ENCODE peak calls at places on chromosomes 12 and 14, in seven cellular contexts. One of them, this sample, is unnamed.

GRCh38 chr12:83461326-83461985 is 774.8 kb downstream of the TMTC2 start:
- DNase-seq in breast epithelium: no peak
- DNase-seq in stomach: no peak
- DNase-seq in Panc1: no peak
- DNase-seq in H1: no peak
- DNase-seq in transverse colon: no peak
- DNase-seq in endothelial cell of umbilical vein: no peak
- DNase-seq in this sample: no peak

GRCh38 chr12:52307836-52308806 is 13.1 kb downstream of the KRT83 start:
- DNase-seq in H1: peak
- DNase-seq in stomach: peak
- DNase-seq in breast epithelium: peak
- DNase-seq in transverse colon: peak
- DNase-seq in endothelial cell of umbilical vein: peak
- DNase-seq in Panc1: no peak
- DNase-seq in this sample: peak

GRCh38 chr12:64587447-64587846 is 22.8 kb upstream of the RASSF3 start:
- DNase-seq in transverse colon: no peak
- DNase-seq in Panc1: no peak
- DNase-seq in H1: no peak
- DNase-seq in endothelial cell of umbilical vein: no peak
- DNase-seq in breast epithelium: no peak
- DNase-seq in stomach: no peak
- DNase-seq in this sample: no peak

GRCh38 chr12:99386907-99387306 is 260.6 kb upstream of the GARIN6 start:
- DNase-seq in transverse colon: no peak
- DNase-seq in endothelial cell of umbilical vein: no peak
- DNase-seq in H1: no peak
- DNase-seq in Panc1: no peak
- DNase-seq in stomach: no peak
- DNase-seq in breast epithelium: no peak
- DNase-seq in this sample: peak

GRCh38 chr14:35349966-35350365 is 54.6 kb downstream of the NFKBIA start:
- DNase-seq in H1: peak
- DNase-seq in Panc1: no peak
- DNase-seq in stomach: no peak
- DNase-seq in transverse colon: no peak
- DNase-seq in endothelial cell of umbilical vein: no peak
- DNase-seq in breast epithelium: no peak
- DNase-seq in this sample: no peak

GRCh38 chr14:94058674-94059138 is 22.3 kb downstream of the DDX24 start:
- DNase-seq in stomach: no peak
- DNase-seq in Panc1: no peak
- DNase-seq in transverse colon: no peak
- DNase-seq in endothelial cell of umbilical vein: no peak
- DNase-seq in H1: no peak
- DNase-seq in breast epithelium: no peak
- DNase-seq in this sample: no peak

GRCh38 chr12:99278899-99279298 is 368.7 kb upstream of the GARIN6 start:
- DNase-seq in transverse colon: no peak
- DNase-seq in Panc1: no peak
- DNase-seq in H1: no peak
- DNase-seq in endothelial cell of umbilical vein: no peak
- DNase-seq in breast epithelium: no peak
- DNase-seq in stomach: no peak
- DNase-seq in this sample: no peak

GRCh38 chr14:104334812-104335161 is 196.4 kb downstream of the KIF26A start:
- DNase-seq in stomach: peak
- DNase-seq in transverse colon: no peak
- DNase-seq in H1: no peak
- DNase-seq in breast epithelium: no peak
- DNase-seq in endothelial cell of umbilical vein: no peak
- DNase-seq in Panc1: no peak
- DNase-seq in this sample: no peak

GRCh38 chr14:20798932-20799331 is 3.7 kb downstream of the RNASE1 start:
- DNase-seq in transverse colon: no peak
- DNase-seq in breast epithelium: no peak
- DNase-seq in H1: no peak
- DNase-seq in endothelial cell of umbilical vein: no peak
- DNase-seq in stomach: no peak
- DNase-seq in Panc1: no peak
- DNase-seq in this sample: no peak

GRCh38 chr12:94244165-94245133 is 96.1 kb downstream of the PLXNC1 start:
- DNase-seq in Panc1: no peak
- DNase-seq in stomach: peak
- DNase-seq in H1: no peak
- DNase-seq in transverse colon: peak
- DNase-seq in breast epithelium: no peak
- DNase-seq in endothelial cell of umbilical vein: no peak
- DNase-seq in this sample: peak

GRCh38 chr12:132357623-132358186 is 28.3 kb upstream of the GALNT9 start:
- DNase-seq in breast epithelium: no peak
- DNase-seq in endothelial cell of umbilical vein: no peak
- DNase-seq in stomach: no peak
- DNase-seq in H1: no peak
- DNase-seq in transverse colon: no peak
- DNase-seq in Panc1: no peak
- DNase-seq in this sample: no peak

GRCh38 chr12:40969796-40970195 is 218.3 kb upstream of the PDZRN4 start:
- DNase-seq in transverse colon: no peak
- DNase-seq in Panc1: no peak
- DNase-seq in stomach: no peak
- DNase-seq in H1: no peak
- DNase-seq in endothelial cell of umbilical vein: no peak
- DNase-seq in breast epithelium: no peak
- DNase-seq in this sample: no peak

GRCh38 chr12:13962699-13963098 is 18.7 kb downstream of the GRIN2B start:
- DNase-seq in endothelial cell of umbilical vein: no peak
- DNase-seq in Panc1: no peak
- DNase-seq in H1: peak
- DNase-seq in stomach: no peak
- DNase-seq in breast epithelium: no peak
- DNase-seq in transverse colon: no peak
- DNase-seq in this sample: no peak

GRCh38 chr12:42660968-42661937 is 71.7 kb upstream of the PRICKLE1 start:
- DNase-seq in stomach: no peak
- DNase-seq in Panc1: no peak
- DNase-seq in transverse colon: no peak
- DNase-seq in H1: no peak
- DNase-seq in breast epithelium: no peak
- DNase-seq in endothelial cell of umbilical vein: no peak
- DNase-seq in this sample: no peak

GRCh38 chr12:128607606-128608005 is 216.2 kb downstream of the SLC15A4 start:
- DNase-seq in stomach: no peak
- DNase-seq in endothelial cell of umbilical vein: no peak
- DNase-seq in transverse colon: no peak
- DNase-seq in Panc1: no peak
- DNase-seq in H1: no peak
- DNase-seq in breast epithelium: no peak
- DNase-seq in this sample: no peak

GRCh38 chr12:106736051-106736957 is 38.2 kb upstream of the RIC8B start:
- DNase-seq in Panc1: no peak
- DNase-seq in transverse colon: no peak
- DNase-seq in H1: no peak
- DNase-seq in endothelial cell of umbilical vein: no peak
- DNase-seq in stomach: no peak
- DNase-seq in breast epithelium: no peak
- DNase-seq in this sample: peak

GRCh38 chr12:29220632-29221336 is 71.7 kb downstream of the FAR2 start:
- DNase-seq in breast epithelium: no peak
- DNase-seq in endothelial cell of umbilical vein: no peak
- DNase-seq in Panc1: no peak
- DNase-seq in H1: no peak
- DNase-seq in transverse colon: no peak
- DNase-seq in stomach: no peak
- DNase-seq in this sample: no peak

GRCh38 chr12:110171186-110171538 is 47.0 kb downstream of the IFT81 start:
- DNase-seq in endothelial cell of umbilical vein: no peak
- DNase-seq in H1: no peak
- DNase-seq in Panc1: no peak
- DNase-seq in breast epithelium: no peak
- DNase-seq in transverse colon: no peak
- DNase-seq in stomach: no peak
- DNase-seq in this sample: no peak

GRCh38 chr14:22599349-22599748 is 1.2 kb downstream of the ABHD4 start:
- DNase-seq in breast epithelium: no peak
- DNase-seq in H1: no peak
- DNase-seq in transverse colon: no peak
- DNase-seq in endothelial cell of umbilical vein: no peak
- DNase-seq in stomach: no peak
- DNase-seq in Panc1: no peak
- DNase-seq in this sample: no peak

GRCh38 chr12:121812921-121813896 is 9.4 kb downstream of the SETD1B start:
- DNase-seq in endothelial cell of umbilical vein: no peak
- DNase-seq in breast epithelium: no peak
- DNase-seq in H1: no peak
- DNase-seq in stomach: peak
- DNase-seq in Panc1: no peak
- DNase-seq in transverse colon: no peak
- DNase-seq in this sample: peak

GRCh38 chr12:84638811-84639368 is 273.7 kb downstream of the SLC6A15 start:
- DNase-seq in Panc1: no peak
- DNase-seq in breast epithelium: no peak
- DNase-seq in transverse colon: no peak
- DNase-seq in H1: no peak
- DNase-seq in stomach: no peak
- DNase-seq in endothelial cell of umbilical vein: no peak
- DNase-seq in this sample: no peak

DNA sequence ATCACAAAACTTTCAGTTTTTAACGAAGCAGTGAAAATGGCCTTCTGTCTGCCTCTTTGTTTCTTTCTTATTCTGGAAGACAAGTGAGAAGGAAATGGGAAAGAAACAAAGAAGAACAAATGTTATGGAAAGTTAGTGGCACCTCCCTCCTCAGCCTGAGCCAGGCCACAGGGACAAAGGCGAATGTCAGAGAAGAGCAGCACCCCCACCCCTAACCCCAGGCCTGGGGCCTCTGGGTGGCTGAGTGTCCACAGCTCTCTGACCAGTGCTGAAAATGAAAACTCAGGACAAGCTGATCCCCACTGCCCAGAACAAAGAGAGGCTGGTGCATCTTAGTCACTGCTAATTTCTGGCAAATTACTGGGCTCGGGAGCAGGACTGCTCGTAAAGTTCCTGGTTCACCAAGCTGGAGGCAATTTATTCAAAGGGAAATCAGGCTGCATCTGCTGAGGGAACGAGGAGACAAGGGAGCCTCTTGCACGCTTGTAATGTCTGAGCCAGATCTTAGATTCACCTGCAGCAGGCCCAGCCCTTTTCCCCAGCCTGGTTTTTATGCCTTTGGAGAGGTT is 43.1 kb downstream of the CALM1 start:
- DNase-seq in endothelial cell of umbilical vein: no peak
- DNase-seq in breast epithelium: no peak
- DNase-seq in Panc1: no peak
- DNase-seq in stomach: no peak
- DNase-seq in H1: no peak
- DNase-seq in transverse colon: no peak
- DNase-seq in this sample: no peak
- H3K27ac ChIP-seq in endothelial cell of umbilical vein: no peak
- H3K27ac ChIP-seq in breast epithelium: peak
- H3K27ac ChIP-seq in Panc1: no peak
- H3K27ac ChIP-seq in stomach: no peak
- H3K27ac ChIP-seq in H1: peak
- H3K27ac ChIP-seq in transverse colon: no peak
- H3K27ac ChIP-seq in this sample: no peak

GRCh38 chr12:123533672-123534643 is at the start of gene RILPL1:
- DNase-seq in breast epithelium: no peak
- DNase-seq in endothelial cell of umbilical vein: peak
- DNase-seq in transverse colon: peak
- DNase-seq in Panc1: no peak
- DNase-seq in H1: peak
- DNase-seq in stomach: peak
- DNase-seq in this sample: peak
- TF ChIP-seq CTCF in breast epithelium: no peak
- TF ChIP-seq CTCF in endothelial cell of umbilical vein: peak
- TF ChIP-seq CTCF in transverse colon: no peak
- TF ChIP-seq CTCF in Panc1: peak
- TF ChIP-seq CTCF in H1: peak
- TF ChIP-seq CTCF in stomach: peak
- TF ChIP-seq CTCF in this sample: no peak

GRCh38 chr12:90253674-90254181 is 545.1 kb upstream of the ATP2B1 start:
- DNase-seq in breast epithelium: peak
- DNase-seq in Panc1: peak
- DNase-seq in transverse colon: peak
- DNase-seq in endothelial cell of umbilical vein: peak
- DNase-seq in H1: no peak
- DNase-seq in stomach: peak
- DNase-seq in this sample: peak
- TF ChIP-seq POLR2AphosphoS5 in breast epithelium: no peak
- TF ChIP-seq POLR2AphosphoS5 in Panc1: no peak
- TF ChIP-seq POLR2AphosphoS5 in transverse colon: peak
- TF ChIP-seq POLR2AphosphoS5 in endothelial cell of umbilical vein: peak
- TF ChIP-seq POLR2AphosphoS5 in H1: no peak
- TF ChIP-seq POLR2AphosphoS5 in stomach: peak
- TF ChIP-seq POLR2AphosphoS5 in this sample: peak

GRCh38 chr12:127583041-127583440 is 683.9 kb upstream of the TMEM132C start:
- DNase-seq in H1: no peak
- DNase-seq in endothelial cell of umbilical vein: no peak
- DNase-seq in stomach: no peak
- DNase-seq in Panc1: no peak
- DNase-seq in breast epithelium: no peak
- DNase-seq in transverse colon: no peak
- DNase-seq in this sample: no peak

GRCh38 chr12:127582074-127582473 is 684.9 kb upstream of the TMEM132C start:
- DNase-seq in transverse colon: no peak
- DNase-seq in stomach: no peak
- DNase-seq in breast epithelium: no peak
- DNase-seq in H1: no peak
- DNase-seq in endothelial cell of umbilical vein: no peak
- DNase-seq in Panc1: no peak
- DNase-seq in this sample: no peak

DNA sequence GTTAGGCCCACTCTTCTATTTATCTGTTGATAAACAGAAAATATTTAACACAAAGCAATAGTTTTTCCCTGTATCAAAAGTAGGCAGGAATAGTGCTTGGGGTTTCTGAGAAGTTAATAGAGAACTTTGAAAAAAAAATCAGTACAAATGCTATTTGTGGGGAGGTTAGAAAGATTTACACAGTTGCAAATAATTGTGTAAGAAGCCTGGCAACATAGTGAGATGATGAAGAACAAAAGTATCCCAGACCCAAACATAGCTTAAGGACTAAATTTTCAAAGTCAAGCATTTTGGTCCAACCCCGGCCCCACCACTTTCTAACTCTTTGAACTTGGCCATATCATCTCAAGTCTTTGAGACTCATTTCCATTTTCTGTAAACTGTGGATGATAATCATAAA is 687.5 kb upstream of the TMEM132C start:
- DNase-seq in breast epithelium: no peak
- DNase-seq in H1: no peak
- DNase-seq in transverse colon: no peak
- DNase-seq in stomach: no peak
- DNase-seq in Panc1: no peak
- DNase-seq in endothelial cell of umbilical vein: no peak
- DNase-seq in this sample: no peak
- H3K27ac ChIP-seq in breast epithelium: no peak
- H3K27ac ChIP-seq in H1: no peak
- H3K27ac ChIP-seq in transverse colon: no peak
- H3K27ac ChIP-seq in stomach: no peak
- H3K27ac ChIP-seq in Panc1: no peak
- H3K27ac ChIP-seq in endothelial cell of umbilical vein: no peak
- H3K27ac ChIP-seq in this sample: no peak

GRCh38 chr14:95875831-95876768 is 532 bp upstream of the TUNAR start:
- DNase-seq in transverse colon: no peak
- DNase-seq in endothelial cell of umbilical vein: no peak
- DNase-seq in Panc1: no peak
- DNase-seq in breast epithelium: no peak
- DNase-seq in stomach: no peak
- DNase-seq in H1: peak
- DNase-seq in this sample: no peak
- TF ChIP-seq CTCF in transverse colon: no peak
- TF ChIP-seq CTCF in endothelial cell of umbilical vein: no peak
- TF ChIP-seq CTCF in Panc1: peak
- TF ChIP-seq CTCF in breast epithelium: no peak
- TF ChIP-seq CTCF in stomach: no peak
- TF ChIP-seq CTCF in H1: peak
- TF ChIP-seq CTCF in this sample: no peak

This sample was measured in HL-60.